ENCODE peak calls at places on chromosomes 13 and 19, in eight cellular contexts. I, R, E, T, M, H, L and A are unnamed samples.

GRCh38 chr19:48239582-48240141 is 16.1 kb downstream of the CARD8 start:
- DNase-seq in L (peak), M (no peak), R (no peak), I (no peak), T (no peak), H (no peak), E (no peak), A (no peak)

GRCh38 chr13:99208185-99208584 is 7.5 kb downstream of the UBAC2 start:
- DNase-seq in I (no peak), R (no peak), T (no peak), M (no peak), E (no peak), H (no peak), L (no peak), A (no peak)

GRCh38 chr13:92175330-92175729 is 776.9 kb downstream of the GPC5 start:
- DNase-seq in E (no peak), R (no peak), M (peak), T (no peak), L (peak), H (peak), I (no peak), A (peak)

GRCh38 chr13:73776137-73776785 is 357.9 kb downstream of the KLF12 start:
- DNase-seq in E (no peak), T (no peak), I (no peak), R (no peak), L (no peak), M (no peak), H (peak), A (no peak)

GRCh38 chr13:60147361-60147760 is 16.4 kb downstream of the DIAPH3 start:
- DNase-seq in E (no peak), L (no peak), T (no peak), M (no peak), I (no peak), H (no peak), R (no peak), A (no peak)

GRCh38 chr19:4916292-4917082 is 7.2 kb downstream of the UHRF1 start:
- DNase-seq in R (no peak), E (peak), L (no peak), M (no peak), H (no peak), T (no peak), I (no peak), A (no peak)

GRCh38 chr19:3606690-3607289 is at the start of gene TBXA2R:
- DNase-seq in L (peak), T (peak), I (no peak), H (peak), E (peak), M (peak), R (no peak), A (peak)

GRCh38 chr13:98216135-98216565 is 39.1 kb upstream of the RNF113B start:
- DNase-seq in R (peak), T (no peak), I (no peak), E (no peak), H (peak), M (peak), L (peak), A (peak)

GRCh38 chr13:99322297-99323103 is 15.3 kb upstream of the GPR183 start:
- DNase-seq in I (no peak), E (no peak), M (peak), H (peak), T (no peak), R (no peak), L (peak), A (peak)

GRCh38 chr13:21071894-21072293 is 10.5 kb upstream of the LATS2 start:
- DNase-seq in T (no peak), R (no peak), H (peak), M (peak), E (no peak), L (no peak), I (no peak), A (no peak)

GRCh38 chr19:29785955-29786589 is 25.7 kb upstream of the CCNE1 start:
- DNase-seq in R (no peak), E (no peak), L (no peak), M (no peak), T (no peak), H (no peak), I (no peak), A (no peak)

GRCh38 chr19:1813197-1813836 is 1.2 kb upstream of the ATP8B3 start:
- DNase-seq in E (no peak), R (no peak), M (no peak), I (no peak), T (no peak), L (no peak), H (no peak), A (no peak)

DNA sequence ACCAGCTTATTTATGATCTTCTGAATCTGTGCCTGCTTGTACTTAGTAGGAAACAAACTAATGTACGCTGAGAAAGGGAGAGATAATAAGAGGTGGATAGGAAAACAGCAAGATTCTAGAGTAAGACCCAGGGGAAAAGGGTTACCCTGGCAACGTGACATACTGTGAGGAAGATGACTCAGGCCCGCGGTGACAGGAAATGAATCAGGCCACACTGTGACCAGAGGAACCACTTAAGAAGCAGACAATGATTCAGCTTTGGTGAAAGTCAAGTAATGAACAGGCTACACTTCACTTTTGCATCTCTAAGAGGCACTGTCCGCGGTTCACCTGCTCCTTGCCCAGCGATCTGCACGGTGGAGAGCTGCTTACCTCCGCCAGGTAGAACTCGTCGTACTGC is 158.2 kb downstream of the NALCN start:
- DNase-seq in R (peak), H (peak), M (peak), L (peak), E (no peak), I (peak), T (no peak), A (peak)
- H3K4me3 ChIP-seq in R (no peak), H (no peak), M (no peak), L (no peak), E (no peak), I (no peak), T (no peak), A (no peak)

DNA sequence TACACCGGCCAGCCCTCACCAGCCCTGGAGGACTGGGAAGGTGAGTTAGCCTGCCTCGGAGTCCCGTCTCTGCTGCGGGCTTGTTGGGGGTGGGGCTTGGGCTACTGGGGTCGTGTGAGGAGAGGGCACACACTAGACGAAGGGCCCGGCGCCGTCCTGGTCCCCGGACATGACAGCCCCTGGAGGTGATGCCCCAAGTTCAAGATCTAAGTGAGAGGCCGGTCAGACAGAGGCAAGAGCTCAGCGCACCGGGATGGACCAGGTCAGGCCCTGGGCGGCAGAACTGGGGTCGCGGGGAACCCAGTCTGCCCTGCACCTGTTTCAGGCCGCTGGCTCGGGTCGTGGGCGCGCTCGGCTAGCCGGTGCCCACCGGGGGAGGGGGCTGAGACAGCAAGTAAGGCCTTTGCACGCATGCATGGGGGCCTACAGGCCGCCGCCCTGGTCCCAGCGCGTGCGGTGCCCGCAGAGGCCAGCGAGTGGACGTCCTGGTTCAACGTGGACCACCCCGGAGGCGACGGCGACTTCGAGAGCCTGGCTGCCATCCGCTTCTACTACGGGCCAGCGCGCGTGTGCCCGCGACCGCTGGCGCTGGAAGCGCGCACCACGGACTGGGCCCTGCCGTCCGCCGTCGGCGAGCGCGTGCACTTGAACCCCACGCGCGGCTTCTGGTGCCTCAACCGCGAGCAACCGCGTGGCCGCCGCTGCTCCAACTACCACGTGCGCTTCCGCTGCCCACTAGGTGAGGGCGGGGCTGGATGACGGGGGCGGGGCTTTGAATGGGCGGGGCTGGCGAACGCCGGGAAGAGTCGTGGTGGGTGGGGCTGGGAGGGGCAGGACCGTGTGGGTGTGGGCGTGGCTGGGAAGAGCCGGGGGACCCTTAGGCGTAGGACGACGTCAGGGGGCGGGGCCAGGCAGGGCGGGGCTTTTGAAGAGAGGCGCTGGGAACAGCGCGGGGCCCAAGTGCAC is 2.0 kb downstream of the CILP2 start:
- DNase-seq in R (no peak), M (peak), E (peak), H (peak), I (no peak), L (peak), T (peak), A (no peak)
- H3K4me3 ChIP-seq in R (no peak), M (no peak), E (no peak), H (no peak), I (no peak), L (no peak), T (no peak), A (peak)

GRCh38 chr19:18021121-18021755 is 13.3 kb downstream of the ARRDC2 start:
- DNase-seq in I (no peak), M (peak), L (peak), H (peak), T (peak), R (no peak), E (peak), A (peak)
- H3K4me3 ChIP-seq in I (no peak), M (no peak), L (no peak), H (no peak), T (no peak), R (no peak), E (no peak), A (no peak)

GRCh38 chr19:18605196-18605545 is 1.4 kb downstream of the CRLF1 start:
- DNase-seq in T (no peak), E (no peak), I (no peak), L (no peak), H (no peak), M (no peak), R (no peak), A (no peak)

GRCh38 chr19:18605546-18606280 is 886 bp downstream of the CRLF1 start:
- DNase-seq in I (no peak), T (no peak), L (no peak), E (no peak), H (no peak), R (no peak), M (no peak), A (no peak)

GRCh38 chr19:18603255-18603957 is 3.2 kb downstream of the CRLF1 start:
- DNase-seq in E (no peak), T (no peak), H (no peak), M (peak), R (no peak), L (peak), I (no peak), A (no peak)

GRCh38 chr19:18603958-18604819 is 2.4 kb downstream of the CRLF1 start:
- DNase-seq in T (no peak), L (no peak), E (no peak), R (no peak), I (no peak), H (no peak), M (no peak), A (no peak)

DNA sequence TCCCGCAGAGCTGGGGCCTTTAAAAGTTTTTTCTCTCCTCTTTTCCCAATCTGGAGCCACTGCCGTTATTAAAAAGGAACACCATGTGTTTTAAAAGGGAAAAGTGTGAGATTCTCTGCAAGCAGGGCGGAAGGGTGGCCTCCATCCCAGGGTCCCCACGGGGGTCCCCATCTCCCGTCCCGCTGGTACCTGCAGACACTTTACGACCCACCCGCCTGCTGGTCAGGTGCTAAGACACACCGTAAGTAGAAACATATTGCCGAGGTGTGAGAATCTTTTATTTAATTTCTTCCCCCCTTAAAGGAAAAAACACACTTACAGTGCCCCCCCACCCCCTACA is 1.8 kb downstream of the CRLF1 start:
- DNase-seq in L (no peak), H (no peak), M (no peak), I (no peak), T (no peak), E (no peak), R (no peak), A (no peak)
- H3K4me3 ChIP-seq in L (no peak), H (no peak), M (no peak), I (no peak), T (no peak), E (no peak), R (no peak), A (no peak)

DNA sequence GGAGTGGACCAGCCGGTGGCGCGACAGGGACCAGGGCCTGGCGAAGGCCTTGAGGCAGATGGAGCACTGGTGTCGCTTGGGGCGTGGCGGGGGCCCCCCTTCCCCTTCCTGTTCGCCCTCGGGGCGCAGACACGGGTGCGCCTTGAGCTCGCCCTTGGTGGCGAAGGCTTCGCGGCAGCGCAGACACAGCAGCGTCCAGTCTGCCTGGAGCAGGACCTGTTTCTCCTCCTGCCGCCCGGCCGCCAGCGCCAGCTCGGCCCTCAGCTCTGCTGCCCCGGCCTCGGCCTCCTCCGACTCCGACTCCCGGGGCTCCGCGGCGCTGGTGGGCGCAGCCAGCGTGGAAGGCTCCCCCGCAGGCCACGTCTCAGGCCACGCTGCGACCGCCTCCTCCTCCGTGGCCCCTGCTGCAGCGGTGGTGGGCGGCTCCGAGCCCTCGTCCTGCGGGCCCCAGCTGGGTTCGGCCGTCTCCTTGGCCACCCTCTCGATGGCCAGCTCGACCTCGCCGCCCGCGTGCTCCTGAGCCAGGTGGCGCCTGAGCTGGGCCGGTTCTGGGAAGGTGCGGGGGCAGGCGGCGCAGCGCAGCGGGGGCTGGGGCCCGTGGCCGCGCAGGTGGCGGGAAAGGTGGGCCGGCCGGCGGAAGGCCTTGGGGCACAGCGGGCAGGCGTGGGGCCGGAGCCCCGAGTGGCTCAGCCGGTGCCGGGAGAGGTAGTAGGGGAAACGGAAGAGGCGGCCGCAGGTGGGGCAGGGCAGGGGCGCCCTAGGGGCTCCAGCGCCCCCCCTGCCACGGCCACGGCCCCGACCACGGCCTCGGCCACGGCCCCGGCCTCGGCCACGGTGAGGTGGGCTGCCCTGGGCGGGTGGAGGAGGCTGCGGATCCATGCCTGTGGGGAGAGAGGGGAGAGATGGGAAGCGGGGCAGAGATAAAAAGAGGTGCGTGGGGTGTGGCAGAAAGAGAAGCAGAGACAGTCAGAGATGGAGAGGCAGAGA is 1.6 kb downstream of the ZNF579 start:
- DNase-seq in T (no peak), R (no peak), E (no peak), I (no peak), L (no peak), H (no peak), M (no peak), A (no peak)
- H3K4me3 ChIP-seq in T (peak), R (peak), E (peak), I (no peak), L (peak), H (peak), M (peak), A (peak)

GRCh38 chr19:46622118-46622446 is 2.8 kb downstream of the PTGIR start:
- DNase-seq in M (no peak), R (no peak), L (no peak), I (no peak), H (no peak), E (no peak), T (no peak), A (no peak)
- H3K4me3 ChIP-seq in M (no peak), R (peak), L (peak), I (no peak), H (peak), E (no peak), T (peak), A (no peak)

DNA sequence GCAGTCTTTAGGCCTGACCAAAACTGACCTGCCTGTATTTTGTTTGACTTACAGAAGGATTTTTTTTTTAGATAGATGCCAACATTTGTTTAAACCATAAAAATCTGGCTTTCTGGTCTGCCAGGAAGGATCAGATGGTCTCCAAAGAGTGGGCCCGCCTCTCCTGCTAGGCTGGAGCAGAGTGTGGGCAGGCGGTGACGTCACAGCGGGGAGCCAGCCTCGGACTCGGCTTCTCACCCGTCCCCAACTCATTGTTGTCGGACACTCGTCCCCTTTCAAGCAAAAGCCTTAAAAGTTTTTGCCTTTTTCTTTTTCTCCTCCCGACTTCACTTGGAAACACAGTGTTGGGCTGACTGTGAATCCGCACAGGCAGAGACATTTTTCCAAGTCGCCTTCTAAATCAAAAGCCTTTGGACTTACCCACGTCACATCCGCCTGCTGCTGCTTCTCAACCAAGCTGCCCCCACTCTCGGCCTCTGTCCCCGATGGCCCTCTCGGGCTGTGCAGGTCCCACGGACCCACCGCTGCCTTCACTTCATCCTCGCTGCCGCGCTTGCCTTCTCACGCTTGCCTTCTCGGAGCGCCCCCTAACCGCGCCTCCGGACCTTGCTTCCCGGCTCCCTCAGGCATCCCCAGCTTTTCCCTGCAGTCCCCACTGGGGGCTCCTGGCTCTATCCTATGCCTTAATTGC is 4.1 kb upstream of the ZNF135 start:
- DNase-seq in M (peak), H (peak), R (no peak), I (no peak), E (peak), L (peak), T (no peak), A (no peak)
- H3K4me3 ChIP-seq in M (no peak), H (peak), R (no peak), I (no peak), E (peak), L (peak), T (peak), A (peak)

GRCh38 chr13:111046590-111047141 is 68.4 kb upstream of the ARHGEF7 start:
- DNase-seq in L (peak), R (no peak), M (peak), E (no peak), T (no peak), H (peak), I (no peak), A (peak)

GRCh38 chr13:111043575-111043982 is 71.5 kb upstream of the ARHGEF7 start:
- DNase-seq in I (no peak), E (no peak), L (peak), M (peak), H (no peak), T (no peak), R (peak), A (no peak)

GRCh38 chr13:111042661-111043226 is 72.4 kb upstream of the ARHGEF7 start:
- DNase-seq in E (no peak), I (no peak), R (no peak), M (no peak), H (no peak), L (no peak), T (no peak), A (no peak)

GRCh38 chr13:111045170-111045569 is 69.9 kb upstream of the ARHGEF7 start:
- DNase-seq in M (no peak), E (no peak), I (no peak), L (no peak), R (no peak), T (no peak), H (no peak), A (no peak)

GRCh38 chr13:111044087-111044830 is 70.9 kb upstream of the ARHGEF7 start:
- DNase-seq in E (no peak), R (no peak), L (no peak), T (no peak), H (no peak), I (no peak), M (no peak), A (no peak)
- H3K4me3 ChIP-seq in E (no peak), R (no peak), L (no peak), T (no peak), H (no peak), I (no peak), M (no peak), A (no peak)